ENCODE peak calls at places on chromosome X, in seven cellular contexts. W is HCT116, J is GM12878, D is Panc1, Y is HepG2, L is K562, O is H1. T is an unnamed sample.

GRCh38 chrX:13059676-13060499 is 15.5 kb upstream of the FAM9C start:
- DNase-seq in W (peak), J (no peak), Y (no peak), D (peak), L (peak), O (no peak), T (no peak)

GRCh38 chrX:136708348-136708747 is 60.4 kb downstream of the CD40LG start:
- DNase-seq in D (no peak), J (no peak), Y (no peak), O (no peak), W (no peak), L (no peak), T (peak)

GRCh38 chrX:44433556-44433955 is 90.1 kb upstream of the EFHC2 start:
- DNase-seq in D (no peak), W (no peak), J (no peak), Y (no peak), L (no peak), O (no peak), T (no peak)

GRCh38 chrX:77119706-77120105 is 327.5 kb upstream of the FGF16 start:
- DNase-seq in D (no peak), L (no peak), J (no peak), W (no peak), Y (peak), O (no peak), T (no peak)

GRCh38 chrX:120334137-120334536 is 22.9 kb upstream of the TMEM255A start:
- DNase-seq in J (no peak), W (no peak), D (no peak), Y (no peak), L (no peak), O (no peak), T (no peak)

GRCh38 chrX:94545722-94546121 is 871.7 kb downstream of the FAM133A start:
- DNase-seq in O (no peak), Y (no peak), L (no peak), W (no peak), D (no peak), J (no peak), T (no peak)

GRCh38 chrX:1507511-1508463 is 29.2 kb downstream of the P2RY8 start:
- DNase-seq in J (peak), W (no peak), Y (no peak), O (no peak), D (no peak), L (no peak), T (no peak)

GRCh38 chrX:18855919-18856644 is 127.8 kb downstream of the PHKA2 start:
- DNase-seq in Y (no peak), W (no peak), O (no peak), D (no peak), L (no peak), J (peak), T (no peak)

GRCh38 chrX:84153538-84153937 is 34.5 kb downstream of the RPS6KA6 start:
- DNase-seq in Y (no peak), O (no peak), J (no peak), L (no peak), D (no peak), W (no peak), T (no peak)

GRCh38 chrX:84160736-84161135 is 27.3 kb downstream of the RPS6KA6 start:
- DNase-seq in Y (no peak), L (no peak), O (no peak), D (no peak), W (no peak), J (no peak), T (no peak)

GRCh38 chrX:84156831-84157230 is 31.2 kb downstream of the RPS6KA6 start:
- DNase-seq in D (no peak), L (no peak), W (no peak), J (no peak), O (no peak), Y (no peak), T (no peak)

GRCh38 chrX:84161641-84162040 is 26.4 kb downstream of the RPS6KA6 start:
- DNase-seq in J (no peak), O (no peak), Y (no peak), D (no peak), W (no peak), L (no peak), T (no peak)

GRCh38 chrX:84155938-84156337 is 32.1 kb downstream of the RPS6KA6 start:
- DNase-seq in J (no peak), W (no peak), D (no peak), O (no peak), L (no peak), Y (no peak), T (no peak)
- TF ChIP-seq SIN3A in J (no peak), W (no peak), D (no peak), O (no peak), L (no peak), Y (no peak), T (no peak)

GRCh38 chrX:123773258-123773978 is 40.6 kb upstream of the THOC2 start:
- DNase-seq in O (no peak), W (no peak), J (no peak), D (no peak), Y (no peak), L (no peak), T (no peak)
- TF ChIP-seq SIN3A in O (no peak), W (no peak), J (no peak), D (no peak), Y (no peak), L (no peak), T (no peak)

GRCh38 chrX:24097741-24098140 is 43.0 kb downstream of the EIF2S3 start:
- DNase-seq in L (no peak), D (no peak), J (no peak), W (no peak), O (no peak), Y (no peak), T (no peak)
- TF ChIP-seq SIN3A in L (no peak), D (no peak), J (no peak), W (no peak), O (no peak), Y (no peak), T (no peak)

GRCh38 chrX:138886769-138887168 is 175.3 kb upstream of the FGF13 start:
- DNase-seq in J (no peak), L (no peak), O (no peak), Y (peak), D (no peak), W (no peak), T (no peak)
- TF ChIP-seq SIN3A in J (no peak), L (no peak), O (no peak), Y (no peak), D (no peak), W (no peak), T (no peak)

DNA sequence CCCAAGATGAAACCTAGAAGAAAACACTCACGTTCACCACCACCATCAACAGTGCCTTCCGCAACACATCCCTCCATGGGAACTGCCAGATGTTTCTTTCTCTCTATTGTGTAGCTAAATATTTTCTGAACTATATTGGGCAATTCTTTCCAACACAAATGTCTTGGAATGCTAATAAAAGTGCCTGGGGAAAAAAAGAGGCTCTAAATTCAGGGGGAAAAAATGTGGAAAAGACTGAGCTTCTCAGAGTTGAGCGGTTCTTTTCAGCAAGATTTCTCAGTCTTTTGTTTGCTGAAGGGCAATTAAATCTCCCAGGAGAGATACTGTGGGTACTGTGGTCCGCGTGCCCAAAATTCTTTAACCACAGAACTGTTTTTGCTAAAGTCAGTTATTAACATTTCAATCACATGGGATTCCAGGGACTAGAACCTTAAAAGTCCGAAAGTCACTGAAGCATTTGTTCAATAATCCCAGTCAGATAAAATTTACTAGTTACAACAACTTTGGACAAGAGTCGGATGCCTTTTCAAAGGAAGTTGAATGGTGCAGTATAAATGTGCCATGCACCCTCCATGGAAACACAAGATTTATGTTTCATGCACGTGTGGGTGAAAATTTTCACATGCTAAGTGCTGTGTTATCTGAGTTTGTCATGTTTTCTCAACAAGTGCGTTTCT is 52.0 kb upstream of the DHRSX start:
- DNase-seq in J (no peak), L (no peak), D (no peak), O (no peak), W (no peak), Y (peak), T (no peak)
- TF ChIP-seq SIN3A in J (no peak), L (no peak), D (no peak), O (no peak), W (no peak), Y (no peak), T (no peak)

GRCh38 chrX:153546386-153546785 is 28.9 kb downstream of the ATP2B3 start:
- DNase-seq in W (no peak), L (no peak), O (no peak), J (no peak), D (no peak), Y (no peak), T (no peak)
- TF ChIP-seq SIN3A in W (no peak), L (no peak), O (no peak), J (no peak), D (no peak), Y (no peak), T (no peak)

DNA sequence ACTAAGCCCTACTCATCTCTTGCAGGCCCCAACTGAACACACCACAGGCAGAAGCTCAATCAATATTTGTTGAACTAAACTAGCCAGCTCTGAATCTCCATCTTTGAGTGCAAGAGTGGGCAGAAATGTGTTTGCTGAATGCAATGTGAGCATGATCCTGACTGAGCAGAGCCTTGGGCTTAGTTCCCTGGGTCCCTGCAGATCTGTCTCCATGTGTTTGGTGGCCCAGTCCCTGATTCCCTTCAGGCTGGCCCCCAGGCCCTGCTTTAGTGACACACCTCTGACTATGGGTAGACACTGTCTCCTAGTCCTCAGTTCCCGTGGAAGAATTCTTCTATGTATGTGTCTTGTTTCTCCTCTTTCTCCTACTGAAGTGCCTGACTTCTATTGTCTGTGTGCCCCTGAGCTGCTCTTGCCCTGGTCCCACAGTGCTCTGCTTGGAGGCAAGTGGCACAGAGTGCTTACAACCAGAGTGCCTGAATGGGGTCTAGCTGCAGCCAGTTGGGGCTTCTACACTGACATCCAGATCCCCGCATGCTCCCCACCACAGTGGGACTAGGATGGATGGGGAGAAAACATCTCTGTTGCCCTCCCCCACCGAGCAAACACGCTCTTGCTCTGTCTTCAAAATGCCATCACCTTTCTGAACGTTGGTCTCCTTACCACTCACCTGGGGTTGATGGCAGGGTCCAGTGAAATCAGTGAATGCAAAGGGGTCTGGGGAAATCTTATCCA is 9.3 kb downstream of the PJA1 start:
- DNase-seq in L (no peak), J (no peak), Y (no peak), W (no peak), O (no peak), D (no peak), T (peak)
- TF ChIP-seq SIN3A in L (no peak), J (no peak), Y (no peak), W (no peak), O (no peak), D (no peak), T (no peak)

GRCh38 chrX:115630204-115630603 is 69.2 kb downstream of the PLS3 start:
- DNase-seq in D (no peak), L (no peak), Y (no peak), W (no peak), J (no peak), O (no peak), T (no peak)
- TF ChIP-seq SIN3A in D (no peak), L (no peak), Y (no peak), W (no peak), J (no peak), O (no peak), T (no peak)

T was measured in SK-N-SH.